ENCODE peak calls at places on chromosomes 5 and 9, in five cellular contexts. X, G, J, Z and V are unnamed samples.

GRCh38 chr5:146993876-146994530 is 115.4 kb upstream of the PPP2R2B start:
- DNase-seq in X (no peak), G (no peak), J (no peak), Z (no peak), V (no peak)

GRCh38 chr9:4796988-4797956 is 4.5 kb downstream of the RCL1 start:
- DNase-seq in X (no peak), G (no peak), J (peak), Z (no peak), V (peak)

GRCh38 chr5:154351566-154351965 is 94.2 kb upstream of the SAP30L start:
- DNase-seq in X (no peak), G (no peak), J (no peak), Z (no peak), V (no peak)

GRCh38 chr9:120886490-120886967 is 9.5 kb upstream of the PHF19 start:
- DNase-seq in X (no peak), G (no peak), J (no peak), Z (peak), V (no peak)

GRCh38 chr9:120336021-120336752 is 243.8 kb downstream of the CDK5RAP2 start:
- DNase-seq in X (no peak), G (no peak), J (no peak), Z (no peak), V (no peak)

GRCh38 chr5:1768283-1769000 is 31.2 kb downstream of the MRPL36 start:
- DNase-seq in X (no peak), G (no peak), J (no peak), Z (no peak), V (no peak)

GRCh38 chr5:83118471-83118870 is 41.1 kb downstream of the XRCC4 start:
- DNase-seq in X (no peak), G (no peak), J (no peak), Z (no peak), V (no peak)

GRCh38 chr9:114894206-114894605 is 36.2 kb downstream of the TNFSF8 start:
- DNase-seq in X (no peak), G (no peak), J (no peak), Z (no peak), V (no peak)

GRCh38 chr5:132718544-132719312 is 18.6 kb downstream of the KIF3A start:
- DNase-seq in X (no peak), G (no peak), J (no peak), Z (no peak), V (no peak)

GRCh38 chr5:172420215-172420934 is 34.0 kb downstream of the SH3PXD2B start:
- DNase-seq in X (no peak), G (peak), J (no peak), Z (peak), V (peak)

GRCh38 chr9:91422832-91423711 is 560 bp downstream of the NFIL3 start:
- DNase-seq in X (peak), G (peak), J (peak), Z (peak), V (peak)

GRCh38 chr9:110427497-110428104 is 89.9 kb upstream of the TXNDC8 start:
- DNase-seq in X (no peak), G (no peak), J (peak), Z (no peak), V (peak)

GRCh38 chr9:75333624-75334023 is 245.3 kb downstream of the OSTF1 start:
- DNase-seq in X (no peak), G (no peak), J (no peak), Z (no peak), V (no peak)

GRCh38 chr9:7844283-7844682 is 44.7 kb upstream of the DMAC1 start:
- DNase-seq in X (no peak), G (no peak), J (peak), Z (no peak), V (peak)

GRCh38 chr9:109448223-109448622 is 49.9 kb downstream of the PTPN3 start:
- DNase-seq in X (no peak), G (no peak), J (no peak), Z (no peak), V (no peak)

GRCh38 chr5:90909091-90909503 is 350.5 kb downstream of the ADGRV1 start:
- DNase-seq in X (no peak), G (no peak), J (no peak), Z (no peak), V (no peak)

GRCh38 chr5:132387649-132388117 is 18.2 kb downstream of the SLC22A5 start:
- DNase-seq in X (peak), G (no peak), J (peak), Z (no peak), V (no peak)

GRCh38 chr5:41871866-41872265 is 1.6 kb upstream of the OXCT1 start:
- DNase-seq in X (no peak), G (no peak), J (no peak), Z (no peak), V (no peak)

GRCh38 chr5:173677125-173677672 is 60.7 kb upstream of the BOD1 start:
- DNase-seq in X (no peak), G (no peak), J (no peak), Z (no peak), V (no peak)

GRCh38 chr5:18032744-18033143 is 398.5 kb downstream of the TAF11L14 start:
- DNase-seq in X (no peak), G (no peak), J (no peak), Z (no peak), V (no peak)

GRCh38 chr5:90759119-90759518 is 200.5 kb downstream of the ADGRV1 start:
- DNase-seq in X (no peak), G (no peak), J (no peak), Z (no peak), V (no peak)

GRCh38 chr9:87140605-87141109 is 193.4 kb upstream of the GAS1 start:
- DNase-seq in X (no peak), G (no peak), J (no peak), Z (no peak), V (no peak)

GRCh38 chr9:76302947-76303550 is 91.2 kb downstream of the RFK start:
- DNase-seq in X (no peak), G (no peak), J (peak), Z (no peak), V (no peak)

GRCh38 chr5:91652678-91653077 is 269.6 kb upstream of the ARRDC3 start:
- DNase-seq in X (no peak), G (no peak), J (no peak), Z (no peak), V (no peak)

GRCh38 chr9:6576930-6577329 is 68.6 kb downstream of the GLDC start:
- DNase-seq in X (no peak), G (no peak), J (no peak), Z (no peak), V (no peak)

GRCh38 chr9:22158983-22159382 is 149.9 kb upstream of the CDKN2B start:
- DNase-seq in X (no peak), G (peak), J (no peak), Z (no peak), V (no peak)

GRCh38 chr5:149834246-149834855 is 104.2 kb downstream of the PPARGC1B start:
- DNase-seq in X (peak), G (no peak), J (peak), Z (peak), V (peak)

GRCh38 chr5:126640867-126641266 is 40.1 kb downstream of the PHAX start:
- DNase-seq in X (no peak), G (no peak), J (no peak), Z (no peak), V (no peak)

GRCh38 chr9:90724112-90724511 is 77.5 kb upstream of the SYK start:
- DNase-seq in X (no peak), G (no peak), J (no peak), Z (no peak), V (no peak)

GRCh38 chr9:113808391-113809191 is 67.5 kb upstream of the ZNF618 start:
- DNase-seq in X (no peak), G (no peak), J (no peak), Z (no peak), V (no peak)

GRCh38 chr5:179866241-179867078 is 7.8 kb upstream of the MRNIP start:
- DNase-seq in X (no peak), G (no peak), J (no peak), Z (no peak), V (no peak)

GRCh38 chr5:155631116-155631515 is 617.6 kb downstream of the KIF4B start:
- DNase-seq in X (peak), G (no peak), J (no peak), Z (no peak), V (no peak)

GRCh38 chr9:79817469-79818004 is 245.8 kb downstream of the TLE4 start:
- DNase-seq in X (no peak), G (no peak), J (peak), Z (no peak), V (no peak)

GRCh38 chr5:168689278-168689677 is 110.1 kb upstream of the PANK3 start:
- DNase-seq in X (no peak), G (no peak), J (no peak), Z (no peak), V (no peak)